ENCODE peak calls at places on chromosomes 3 and 15, in six cellular contexts. G is T-cell; E is WTC11; F is occipital lobe; I is NCI-H2081; K is activated CD4-positive, alpha-beta T cell treated with anti-CD3 and anti-CD28 coated beads for 24 hours. Y is an unnamed sample.

GRCh38 chr3:156725706-156726105 is 51.3 kb downstream of the TIPARP start:
- DNase-seq in G (no peak), E (no peak), F (no peak), I (peak), K (no peak), Y (no peak)

GRCh38 chr3:179292440-179292839 is 30.4 kb upstream of the ZNF639 start:
- DNase-seq in G (no peak), E (no peak), F (no peak), I (no peak), K (no peak), Y (no peak)

GRCh38 chr3:71583569-71584215 is at the start of gene FOXP1:
- DNase-seq in G (peak), E (peak), F (peak), I (peak), K (peak), Y (peak)

GRCh38 chr3:151962891-151963290 is 89.4 kb downstream of the SUCNR1 start:
- DNase-seq in G (no peak), E (no peak), F (no peak), I (no peak), K (no peak), Y (no peak)

GRCh38 chr3:15281817-15282216 is 50.6 kb downstream of the SH3BP5 start:
- DNase-seq in G (no peak), E (no peak), F (no peak), I (no peak), K (no peak), Y (no peak)

GRCh38 chr15:73560501-73561117 is 72.6 kb downstream of the NPTN start:
- DNase-seq in G (peak), E (no peak), F (no peak), I (peak), K (peak), Y (no peak)

GRCh38 chr15:78414608-78415250 is 23.3 kb upstream of the IREB2 start:
- DNase-seq in G (no peak), E (no peak), F (no peak), I (peak), K (no peak), Y (no peak)

GRCh38 chr3:144045766-144046165 is 74.1 kb downstream of the DIPK2A start:
- DNase-seq in G (no peak), E (no peak), F (no peak), I (no peak), K (no peak), Y (no peak)

GRCh38 chr3:157460253-157460652 is 23.6 kb downstream of the PTX3 start:
- DNase-seq in G (no peak), E (no peak), F (no peak), I (no peak), K (no peak), Y (no peak)

GRCh38 chr3:105883798-105884377 is 15.1 kb upstream of the CBLB start:
- DNase-seq in G (no peak), E (no peak), F (no peak), I (no peak), K (no peak), Y (no peak)